ENCODE peak calls at places on chromosomes 13 and 19, in five cellular contexts. F is pancreas, P is uterus, D is Peyer's patch, H is EL. I is an unnamed sample.

GRCh38 chr19:54739587-54740497 is 1.5 kb downstream of the KIR2DL3 start:
- DNase-seq in F (no peak), P (no peak), D (no peak), H (no peak), I (no peak)

GRCh38 chr13:89163081-89163480 is 1491.9 kb downstream of the SLITRK5 start:
- DNase-seq in F (no peak), P (no peak), D (no peak), H (no peak), I (no peak)

GRCh38 chr19:2132731-2133490 is 18.5 kb downstream of the AP3D1 start:
- DNase-seq in F (no peak), P (no peak), D (no peak), H (no peak), I (no peak)

GRCh38 chr19:7397687-7398086 is 49.0 kb downstream of the ARHGEF18 start:
- DNase-seq in F (no peak), P (no peak), D (no peak), H (peak), I (peak)

GRCh38 chr13:46593403-46593802 is 40.4 kb downstream of the LRCH1 start:
- DNase-seq in F (no peak), P (no peak), D (peak), H (no peak), I (no peak)

GRCh38 chr13:32427852-32428580 is at the start of gene N4BP2L1:
- DNase-seq in F (peak), P (peak), D (peak), H (peak), I (peak)

GRCh38 chr13:23731709-23732108 is 157.5 kb downstream of the MIPEP start:
- DNase-seq in F (no peak), P (no peak), D (no peak), H (no peak), I (no peak)

GRCh38 chr19:44903602-44904425 is 1.8 kb upstream of the APOE start:
- DNase-seq in F (peak), P (peak), D (peak), H (peak), I (peak)

GRCh38 chr13:34469212-34469983 is 472.7 kb upstream of the NBEA start:
- DNase-seq in F (no peak), P (no peak), D (no peak), H (no peak), I (no peak)

GRCh38 chr13:51861728-51862300 is at the start of gene CCDC70:
- DNase-seq in F (no peak), P (no peak), D (no peak), H (peak), I (peak)

GRCh38 chr13:21234537-21234936 is 58.1 kb downstream of the MRPL57 start:
- DNase-seq in F (no peak), P (no peak), D (no peak), H (peak), I (peak)

GRCh38 chr19:51012661-51013190 is 6.8 kb downstream of the KLK10 start:
- DNase-seq in F (no peak), P (no peak), D (no peak), H (no peak), I (no peak)

GRCh38 chr13:113551081-113552000 is 33.2 kb upstream of the TFDP1 start:
- DNase-seq in F (no peak), P (no peak), D (no peak), H (no peak), I (no peak)

GRCh38 chr13:97313481-97313880 is 91.3 kb downstream of the MBNL2 start:
- DNase-seq in F (no peak), P (no peak), D (no peak), H (no peak), I (no peak)

GRCh38 chr13:40442826-40443225 is 223.6 kb downstream of the FOXO1 start:
- DNase-seq in F (no peak), P (no peak), D (no peak), H (peak), I (no peak)

GRCh38 chr19:2294377-2295335 is 12.7 kb upstream of the PEAK3 start:
- DNase-seq in F (no peak), P (peak), D (no peak), H (peak), I (peak)

GRCh38 chr19:51418707-51419106 is 1.3 kb upstream of the SIGLEC10 start:
- DNase-seq in F (no peak), P (no peak), D (no peak), H (no peak), I (no peak)

GRCh38 chr19:3983542-3983914 is 1.7 kb downstream of the EEF2 start:
- DNase-seq in F (no peak), P (no peak), D (no peak), H (no peak), I (no peak)

GRCh38 chr19:1862068-1862423 is 1.3 kb downstream of the KLF16 start:
- DNase-seq in F (no peak), P (no peak), D (no peak), H (no peak), I (no peak)

GRCh38 chr13:73317140-73317539 is 258.3 kb downstream of the KLF5 start:
- DNase-seq in F (no peak), P (no peak), D (no peak), H (no peak), I (no peak)

GRCh38 chr19:44847144-44848035 is 1.3 kb downstream of the NECTIN2 start:
- DNase-seq in F (peak), P (peak), D (no peak), H (peak), I (peak)

GRCh38 chr13:80070024-80070703 is 270.8 kb downstream of the SPRY2 start:
- DNase-seq in F (no peak), P (no peak), D (no peak), H (no peak), I (no peak)

GRCh38 chr19:782195-783043 is 14.8 kb upstream of the PTBP1 start:
- DNase-seq in F (no peak), P (no peak), D (no peak), H (peak), I (no peak)

GRCh38 chr13:114268344-114269280 is 12.8 kb upstream of the UPF3A start:
- DNase-seq in F (no peak), P (no peak), D (no peak), H (no peak), I (no peak)

I was measured in foreskin fibroblast.